ENCODE peak calls at places on chromosome 5, in nine cellular contexts. K is stimulated activated CD8-positive, alpha-beta memory T cell treated with anti-CD3 and anti-CD28 coated beads, Interleukin-7, amount 100 ng/mL, for 24 hours; J is activated T-cell treated with anti-CD3 and anti-CD28 coated beads, Interleukin-2, amount 50 U/mL, for 24 hours; Q is AG04450; W is nephron progenitor cell; E is NCI-H2081; S is AG04449; G is ovary; O is omental fat pad. A is an unnamed sample.

GRCh38 chr5:125140855-125141254 is 394.4 kb upstream of the ZNF608 start:
- DNase-seq in W (no peak), G (no peak), Q (peak), J (no peak), K (no peak), O (no peak), S (peak), E (peak), A (no peak)

GRCh38 chr5:14476791-14477435 is 104.7 kb upstream of the OTULINL start:
- DNase-seq in S (no peak), O (no peak), K (no peak), W (no peak), E (no peak), G (no peak), Q (peak), J (no peak), A (peak)

GRCh38 chr5:80146036-80146435 is 109.8 kb downstream of the SERINC5 start:
- DNase-seq in E (no peak), S (no peak), K (no peak), J (no peak), G (no peak), W (no peak), O (no peak), Q (no peak), A (no peak)

GRCh38 chr5:126469925-126470324 is 46.7 kb downstream of the GRAMD2B start:
- DNase-seq in E (no peak), O (no peak), Q (no peak), W (no peak), G (no peak), S (no peak), K (no peak), J (no peak), A (no peak)

GRCh38 chr5:17096975-17097695 is 120.3 kb upstream of the BASP1 start:
- DNase-seq in G (no peak), K (no peak), W (peak), J (no peak), S (no peak), O (no peak), E (peak), Q (no peak), A (no peak)

GRCh38 chr5:67401166-67401565 is 204.6 kb upstream of the CD180 start:
- DNase-seq in W (no peak), J (no peak), E (no peak), G (no peak), K (no peak), O (no peak), Q (no peak), S (no peak), A (no peak)

GRCh38 chr5:165448773-165449172 is 1943.4 kb downstream of the MAT2B start:
- DNase-seq in S (no peak), E (no peak), W (no peak), Q (no peak), G (no peak), J (no peak), O (no peak), K (no peak), A (no peak)

GRCh38 chr5:15807248-15807647 is 307.3 kb downstream of the FBXL7 start:
- DNase-seq in G (no peak), O (no peak), W (no peak), S (no peak), E (no peak), J (no peak), K (no peak), Q (no peak), A (no peak)

GRCh38 chr5:17316973-17317459 is 99.6 kb downstream of the BASP1 start:
- DNase-seq in G (no peak), W (no peak), S (no peak), K (no peak), O (no peak), J (no peak), E (no peak), Q (no peak), A (no peak)

GRCh38 chr5:32964246-32964645 is 253.1 kb downstream of the NPR3 start:
- DNase-seq in S (peak), K (no peak), Q (no peak), J (no peak), E (no peak), O (no peak), W (no peak), G (no peak), A (no peak)

GRCh38 chr5:95759634-95760033 is 28.5 kb downstream of the RHOBTB3 start:
- DNase-seq in O (no peak), S (peak), W (no peak), K (no peak), G (no peak), J (no peak), Q (peak), E (peak), A (no peak)

GRCh38 chr5:174736351-174736721 is 12.0 kb downstream of the MSX2 start:
- DNase-seq in O (no peak), E (no peak), W (peak), G (no peak), Q (peak), S (peak), J (no peak), K (no peak), A (no peak)

GRCh38 chr5:168365581-168366081 is 74.2 kb downstream of the WWC1 start:
- DNase-seq in S (no peak), J (no peak), Q (no peak), G (peak), O (peak), E (no peak), W (peak), K (no peak), A (no peak)

GRCh38 chr5:106862450-106863193 is 808.1 kb downstream of the EFNA5 start:
- DNase-seq in E (no peak), S (no peak), W (no peak), O (no peak), Q (peak), J (no peak), K (no peak), G (no peak), A (no peak)

GRCh38 chr5:34790087-34790486 is 48.9 kb upstream of the TTC23L start:
- DNase-seq in E (peak), G (no peak), Q (no peak), W (no peak), O (no peak), K (no peak), J (no peak), S (no peak), A (no peak)

GRCh38 chr5:42360061-42360460 is 63.2 kb upstream of the GHR start:
- DNase-seq in G (no peak), J (no peak), S (no peak), O (no peak), E (no peak), K (no peak), Q (no peak), W (no peak), A (no peak)

GRCh38 chr5:5278201-5278814 is 138.2 kb downstream of the ADAMTS16 start:
- DNase-seq in K (no peak), J (no peak), G (no peak), W (no peak), E (no peak), O (no peak), Q (no peak), S (no peak), A (no peak)

GRCh38 chr5:178236126-178236525 is 3.5 kb upstream of the PHYKPL start:
- DNase-seq in O (no peak), Q (no peak), K (no peak), S (no peak), E (no peak), J (no peak), G (no peak), W (no peak), A (no peak)

GRCh38 chr5:73135429-73136276 is 15.3 kb downstream of the TMEM171 start:
- DNase-seq in W (peak), S (no peak), K (no peak), J (no peak), O (no peak), Q (peak), E (peak), G (no peak), A (peak)

GRCh38 chr5:56663523-56663922 is 151.8 kb upstream of the MAP3K1 start:
- DNase-seq in G (no peak), J (no peak), W (no peak), Q (no peak), K (no peak), E (no peak), S (no peak), O (no peak), A (no peak)

GRCh38 chr5:72252008-72252407 is 68.0 kb downstream of the MRPS27 start:
- DNase-seq in E (no peak), S (no peak), G (no peak), O (no peak), J (no peak), K (no peak), Q (no peak), W (no peak), A (no peak)

GRCh38 chr5:148615644-148616283 is 38.6 kb downstream of the HTR4 start:
- DNase-seq in J (no peak), G (no peak), Q (no peak), K (no peak), S (no peak), W (no peak), O (no peak), E (no peak), A (peak)

GRCh38 chr5:143618146-143618545 is 193.8 kb upstream of the HMHB1 start:
- DNase-seq in K (no peak), J (no peak), Q (no peak), G (no peak), E (no peak), O (no peak), S (no peak), W (no peak), A (no peak)

GRCh38 chr5:132411382-132411925 is 41.9 kb downstream of the SLC22A5 start:
- DNase-seq in W (no peak), G (peak), O (no peak), J (no peak), E (peak), Q (no peak), K (no peak), S (no peak), A (no peak)

GRCh38 chr5:92641031-92641962 is 939.7 kb downstream of the NR2F1-AS1 start:
- DNase-seq in G (no peak), E (peak), K (no peak), Q (peak), J (no peak), S (no peak), O (no peak), W (peak), A (peak)

GRCh38 chr5:35089688-35090314 is 42.1 kb upstream of the AGXT2 start:
- DNase-seq in E (peak), Q (peak), G (peak), W (peak), J (peak), K (peak), S (no peak), O (peak), A (peak)

GRCh38 chr5:102536323-102536928 is 37.6 kb upstream of the SLCO6A1 start:
- DNase-seq in E (peak), W (no peak), S (no peak), Q (no peak), J (no peak), K (no peak), G (no peak), O (no peak), A (no peak)

GRCh38 chr5:124697912-124698690 is 48.3 kb downstream of the ZNF608 start:
- DNase-seq in O (no peak), E (peak), Q (no peak), K (no peak), G (no peak), J (no peak), W (no peak), S (no peak), A (no peak)

GRCh38 chr5:153660919-153661318 is 170.4 kb downstream of the GRIA1 start:
- DNase-seq in O (no peak), Q (no peak), G (no peak), K (no peak), J (no peak), W (peak), E (no peak), S (no peak), A (no peak)

GRCh38 chr5:141733198-141733597 is 51.2 kb upstream of the ARAP3 start:
- DNase-seq in E (no peak), Q (no peak), K (no peak), W (no peak), S (no peak), J (no peak), G (no peak), O (no peak), A (no peak)

GRCh38 chr5:179912386-179912785 is 4.7 kb upstream of the TBC1D9B start:
- DNase-seq in E (no peak), G (no peak), S (no peak), J (no peak), O (no peak), Q (no peak), W (no peak), K (no peak), A (no peak)

GRCh38 chr5:540215-541147 is 16.2 kb upstream of the SLC9A3 start:
- DNase-seq in E (no peak), K (no peak), Q (no peak), G (no peak), O (no peak), J (no peak), W (no peak), S (no peak), A (no peak)

GRCh38 chr5:73106335-73106734 is 14.0 kb upstream of the TMEM171 start:
- DNase-seq in W (no peak), E (no peak), S (no peak), K (no peak), J (no peak), O (no peak), Q (no peak), G (no peak), A (no peak)

GRCh38 chr5:108762660-108763059 is 15.0 kb downstream of the FER start:
- DNase-seq in W (no peak), E (no peak), J (no peak), K (no peak), Q (no peak), G (no peak), O (no peak), S (no peak), A (no peak)

GRCh38 chr5:38104497-38105230 is 153.7 kb upstream of the EGFLAM start:
- DNase-seq in E (no peak), S (no peak), Q (no peak), J (no peak), G (no peak), O (no peak), K (no peak), W (no peak), A (peak)

GRCh38 chr5:158212915-158213314 is 354.0 kb upstream of the CLINT1 start:
- DNase-seq in W (no peak), G (no peak), S (no peak), E (no peak), K (no peak), J (no peak), O (no peak), Q (no peak), A (peak)

GRCh38 chr5:154358410-154359221 is 87.2 kb upstream of the SAP30L start:
- DNase-seq in S (no peak), G (peak), K (no peak), Q (no peak), O (no peak), W (no peak), E (peak), J (no peak), A (no peak)

GRCh38 chr5:5523066-5523505 is 100.6 kb downstream of the ICE1 start:
- DNase-seq in E (no peak), G (no peak), O (no peak), J (no peak), W (no peak), Q (no peak), S (no peak), K (no peak), A (peak)

A was measured in SW 1271.